ENCODE peak calls at places on chromosomes 4 and X, in seven cellular contexts. A is pancreas; E is lower lobe of right lung; N is stimulated activated CD4-positive, alpha-beta T cell treated with anti-CD3 and anti-CD28 coated beads, Interleukin-12 subunit alpha, Interleukin-12 subunit beta, amount 100 ng/mL, for 24 hours; S is OCI-M1; F is choroid plexus epithelial cell; D is brain microvascular endothelial cell. P is an unnamed sample.

GRCh38 chrX:7170903-7171302 is 22.9 kb upstream of the PUDP start:
- DNase-seq in F (peak), N (no peak), D (peak), A (peak), E (no peak), S (peak), P (no peak)

GRCh38 chrX:10486373-10486772 is 134.0 kb downstream of the MID1 start:
- DNase-seq in S (no peak), F (peak), E (no peak), N (no peak), D (peak), A (no peak), P (peak)

GRCh38 chrX:41688154-41688553 is 619 bp upstream of the GPR34 start:
- DNase-seq in N (no peak), E (no peak), A (no peak), S (peak), D (no peak), F (no peak), P (no peak)

GRCh38 chr4:94577136-94577535 is 125.4 kb downstream of the PDLIM5 start:
- DNase-seq in D (peak), F (peak), S (no peak), E (no peak), N (no peak), A (no peak), P (peak)

GRCh38 chrX:77014655-77015377 is 432.4 kb upstream of the FGF16 start:
- DNase-seq in A (no peak), N (no peak), D (no peak), F (peak), S (peak), E (no peak), P (no peak)

GRCh38 chrX:131762802-131763234 is 218.9 kb downstream of the OR13H1 start:
- DNase-seq in E (no peak), A (peak), N (no peak), S (no peak), D (peak), F (no peak), P (peak)

GRCh38 chr4:28278676-28279075 is 1418.0 kb downstream of the STIM2 start:
- DNase-seq in A (no peak), D (no peak), F (peak), E (no peak), S (no peak), N (no peak), P (no peak)

GRCh38 chr4:6415306-6415705 is 57.1 kb downstream of the PPP2R2C start:
- DNase-seq in D (no peak), N (no peak), S (no peak), F (no peak), A (no peak), E (no peak), P (no peak)

GRCh38 chrX:133370719-133371275 is 44.5 kb downstream of the GPC4 start:
- DNase-seq in E (no peak), F (no peak), S (no peak), N (no peak), A (no peak), D (no peak), P (no peak)

GRCh38 chr4:163679189-163679588 is 184.7 kb downstream of the TMA16 start:
- DNase-seq in A (no peak), N (no peak), S (peak), F (peak), D (peak), E (no peak), P (peak)

GRCh38 chr4:74376888-74377483 is 12.0 kb downstream of the EREG start:
- DNase-seq in E (no peak), A (no peak), D (peak), F (peak), S (peak), N (no peak), P (peak)

GRCh38 chr4:8493484-8493883 is 52.9 kb downstream of the TRMT44 start:
- DNase-seq in D (no peak), F (no peak), S (no peak), E (no peak), A (no peak), N (no peak), P (no peak)

GRCh38 chr4:185304944-185305690 is 90.6 kb downstream of the LRP2BP start:
- DNase-seq in N (no peak), E (peak), F (peak), D (no peak), A (no peak), S (peak), P (peak)

GRCh38 chr4:124903995-124904722 is 191.6 kb upstream of the ANKRD50 start:
- DNase-seq in F (peak), D (peak), A (peak), S (peak), N (no peak), E (no peak), P (peak)

GRCh38 chr4:161457906-161458305 is 705.9 kb downstream of the FSTL5 start:
- DNase-seq in S (no peak), N (no peak), A (no peak), D (no peak), F (no peak), E (no peak), P (no peak)

GRCh38 chrX:25442501-25442900 is 426.7 kb upstream of the ARX start:
- DNase-seq in E (no peak), S (peak), A (no peak), D (no peak), F (peak), N (no peak), P (no peak)

GRCh38 chrX:116240446-116240845 is 69.9 kb downstream of the AGTR2 start:
- DNase-seq in F (peak), S (peak), E (no peak), A (no peak), N (no peak), D (no peak), P (no peak)

GRCh38 chrX:69508610-69509009 is 4.5 kb downstream of the NALF2 start:
- DNase-seq in E (no peak), D (no peak), A (no peak), N (no peak), F (no peak), S (no peak), P (no peak)

GRCh38 chrX:74262472-74263209 is 41.3 kb upstream of the ZCCHC13 start:
- DNase-seq in F (no peak), D (no peak), N (no peak), E (no peak), A (no peak), S (no peak), P (no peak)

GRCh38 chr4:170089274-170089742 is 448 bp downstream of the AADAT start:
- DNase-seq in N (no peak), F (peak), E (peak), S (peak), D (peak), A (peak), P (peak)

GRCh38 chr4:187302456-187302855 is 578.8 kb upstream of the FAT1 start:
- DNase-seq in N (no peak), E (no peak), A (no peak), D (no peak), F (peak), S (peak), P (peak)

GRCh38 chr4:26207631-26208030 is 113.2 kb upstream of the RBPJ start:
- DNase-seq in A (no peak), N (no peak), S (no peak), D (no peak), F (no peak), E (no peak), P (no peak)

GRCh38 chr4:97150966-97151365 is 992.3 kb downstream of the STPG2 start:
- DNase-seq in N (no peak), F (no peak), E (no peak), S (no peak), D (no peak), A (no peak), P (no peak)

GRCh38 chrX:48782795-48783194 is 3.6 kb upstream of the GATA1 start:
- DNase-seq in F (no peak), E (no peak), D (no peak), A (no peak), N (no peak), S (peak), P (no peak)

GRCh38 chrX:105533951-105534350 is 288.4 kb upstream of the NRK start:
- DNase-seq in S (no peak), N (no peak), F (no peak), D (no peak), E (no peak), A (no peak), P (no peak)

GRCh38 chrX:7127058-7127457 is 20.5 kb upstream of the STS start:
- DNase-seq in F (peak), A (no peak), D (no peak), N (no peak), S (no peak), E (no peak), P (no peak)

GRCh38 chrX:9370888-9371287 is 94.0 kb upstream of the TBL1X start:
- DNase-seq in F (no peak), E (no peak), D (no peak), N (no peak), S (no peak), A (no peak), P (peak)

P was measured in IMR-90.